ENCODE peak calls at places on chromosomes 12 and 14, in nine cellular contexts. Q is breast epithelium, Y is stomach, V is transverse colon, S is GM12891, B is K562, E is GM12878, W is sigmoid colon, O is suprapubic skin. X is an unnamed sample.

GRCh38 chr12:13870255-13870654 is 111.1 kb downstream of the GRIN2B start:
- DNase-seq in Y (peak), B (no peak), W (no peak), Q (no peak), V (no peak), E (no peak), S (no peak), O (no peak), X (no peak)

GRCh38 chr14:72565200-72565599 is 328.7 kb downstream of the DPF3 start:
- DNase-seq in Y (no peak), S (no peak), B (no peak), V (no peak), W (peak), E (no peak), Q (no peak), O (no peak), X (no peak)

GRCh38 chr14:53946404-53947400 is 9.9 kb downstream of the BMP4 start:
- DNase-seq in S (no peak), V (no peak), E (no peak), Y (no peak), O (no peak), Q (no peak), B (no peak), W (no peak), X (no peak)

GRCh38 chr12:101777476-101777875 is 38.2 kb upstream of the SYCP3 start:
- DNase-seq in Q (no peak), E (no peak), V (no peak), W (no peak), S (no peak), O (no peak), B (no peak), Y (no peak), X (peak)

GRCh38 chr12:57783861-57784260 is 1.3 kb downstream of the TSFM start:
- DNase-seq in Y (no peak), E (no peak), B (no peak), Q (no peak), S (no peak), O (no peak), V (no peak), W (no peak), X (no peak)

GRCh38 chr14:99274346-99275221 is 2.6 kb upstream of the BCL11B start:
- DNase-seq in Y (peak), S (no peak), O (peak), W (no peak), Q (peak), B (peak), V (peak), E (no peak), X (peak)

GRCh38 chr12:111842556-111843396 is 748 bp downstream of the MAPKAPK5 start:
- DNase-seq in Q (no peak), V (peak), O (peak), W (no peak), E (no peak), Y (no peak), B (peak), S (no peak), X (peak)

GRCh38 chr12:116244001-116244400 is 33.5 kb downstream of the MED13L start:
- DNase-seq in S (no peak), B (no peak), Y (no peak), E (no peak), W (no peak), Q (no peak), O (no peak), V (no peak), X (peak)

GRCh38 chr12:131720921-131721320 is 10.0 kb downstream of the SFSWAP start:
- DNase-seq in O (no peak), S (no peak), V (no peak), W (no peak), B (no peak), Y (no peak), E (no peak), Q (no peak), X (no peak)

GRCh38 chr14:30656190-30656632 is 34.1 kb downstream of the SCFD1 start:
- DNase-seq in B (peak), V (peak), W (no peak), Y (no peak), E (peak), S (no peak), Q (no peak), O (no peak), X (peak)

DNA sequence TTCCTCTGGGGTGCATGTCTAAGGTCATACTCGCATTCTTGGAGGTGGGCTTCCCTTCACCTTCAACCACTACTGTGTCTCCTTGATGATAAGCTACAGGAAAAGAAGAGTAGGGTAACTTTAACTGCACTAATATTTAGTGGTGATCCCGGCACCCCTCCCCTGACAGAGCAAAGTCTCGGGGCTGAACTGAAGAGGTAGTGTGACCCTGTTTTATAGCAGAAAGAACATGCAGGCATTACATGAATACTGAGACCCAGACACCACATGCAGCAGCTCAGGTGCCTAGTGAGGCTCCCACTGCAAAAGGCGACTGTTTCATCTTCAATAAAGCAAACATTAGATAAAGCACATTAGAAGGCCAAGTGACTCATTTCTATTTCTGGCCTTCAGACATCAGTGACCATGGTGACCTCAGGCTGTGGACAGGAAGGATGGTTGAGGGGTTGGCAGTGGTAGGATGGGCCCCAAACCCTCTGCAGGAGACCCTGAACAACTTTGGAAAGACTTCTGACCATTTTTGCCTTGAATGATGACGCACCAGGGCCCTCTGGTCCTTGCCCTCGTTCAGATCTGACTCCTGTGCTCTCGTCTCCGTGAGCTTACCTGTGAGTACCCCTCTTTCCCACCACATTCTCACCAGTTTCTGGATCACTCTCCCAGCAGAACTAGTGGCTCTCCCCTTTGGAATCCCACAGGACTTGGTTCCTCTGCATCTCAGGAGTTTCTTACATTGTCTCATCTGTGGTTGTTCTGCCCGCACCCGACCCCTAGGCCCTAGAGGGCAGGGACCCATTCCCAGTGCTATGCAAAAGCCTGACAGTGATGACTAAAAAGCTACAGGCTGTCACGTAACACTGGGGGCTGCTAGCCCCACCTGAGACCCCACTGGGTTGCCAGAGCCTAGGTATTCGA is 23.8 kb upstream of the JPH4 start:
- DNase-seq in Q (no peak), O (no peak), W (peak), E (no peak), B (no peak), V (no peak), Y (no peak), S (no peak), X (no peak)
- TF ChIP-seq POLR2AphosphoS5 in Q (no peak), O (no peak), W (no peak), E (no peak), B (no peak), V (no peak), Y (no peak), S (no peak), X (no peak)

GRCh38 chr14:34482463-34482862 is 20.4 kb upstream of the SPTSSA start:
- DNase-seq in V (no peak), O (no peak), Y (peak), Q (no peak), W (no peak), S (no peak), E (no peak), B (no peak), X (no peak)
- TF ChIP-seq POLR2AphosphoS5 in V (no peak), O (no peak), Y (no peak), Q (no peak), W (no peak), S (no peak), E (no peak), B (no peak), X (no peak)

DNA sequence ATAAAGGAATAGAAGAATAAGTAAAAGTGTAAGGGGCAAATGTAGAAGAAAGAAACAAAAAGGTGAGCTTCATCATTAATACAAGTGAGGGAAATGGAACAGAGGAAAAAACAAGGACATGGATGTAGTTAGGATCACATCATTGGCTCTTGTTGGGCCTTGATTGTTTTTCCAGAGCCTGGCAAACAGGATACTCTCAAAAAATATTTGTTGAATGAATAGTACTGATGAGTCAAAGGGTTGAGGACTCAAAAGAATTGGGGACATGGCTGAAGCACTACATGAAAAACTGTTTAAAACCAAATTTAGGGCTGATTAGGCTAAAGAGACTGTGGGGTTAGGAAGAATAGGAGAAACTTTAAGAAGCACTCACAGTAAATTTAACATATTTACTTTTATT is 11.4 kb upstream of the SRP54 start:
- DNase-seq in B (no peak), W (no peak), O (no peak), E (no peak), S (no peak), Y (no peak), V (no peak), Q (no peak), X (no peak)
- TF ChIP-seq POLR2AphosphoS5 in B (no peak), W (no peak), O (no peak), E (no peak), S (no peak), Y (no peak), V (no peak), Q (no peak), X (no peak)

DNA sequence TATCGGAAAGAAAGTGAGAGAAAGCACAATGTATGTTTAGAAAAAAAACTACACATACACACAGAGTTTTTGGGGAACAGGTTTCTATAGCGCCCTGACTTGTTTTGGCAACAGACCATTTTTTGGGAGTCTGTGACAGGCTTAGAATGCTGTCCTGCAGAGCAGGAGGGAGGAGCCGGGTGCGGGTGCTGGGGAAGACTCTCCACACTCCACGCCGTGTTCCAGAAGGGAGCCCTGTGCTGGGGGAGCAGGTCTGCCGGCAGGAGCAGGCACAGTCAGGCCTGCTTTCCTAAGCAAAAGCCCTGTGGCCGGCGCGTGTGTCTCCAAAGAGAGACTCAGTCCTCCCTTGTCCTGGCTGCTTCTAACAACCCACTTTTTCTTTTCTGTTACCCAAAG is 26.5 kb downstream of the CD9 start:
- DNase-seq in Q (no peak), O (peak), W (peak), Y (no peak), V (peak), B (no peak), E (no peak), S (no peak), X (no peak)
- TF ChIP-seq POLR2AphosphoS5 in Q (no peak), O (no peak), W (peak), Y (no peak), V (no peak), B (no peak), E (no peak), S (no peak), X (no peak)

GRCh38 chr12:6093764-6094163 is 30.7 kb downstream of the VWF start:
- DNase-seq in W (peak), B (no peak), E (no peak), V (no peak), Y (peak), Q (no peak), S (no peak), O (peak), X (no peak)

GRCh38 chr12:6092784-6093722 is 31.4 kb downstream of the VWF start:
- DNase-seq in V (peak), S (no peak), W (peak), O (peak), B (no peak), Q (peak), E (no peak), Y (peak), X (no peak)

GRCh38 chr12:6095269-6095668 is 29.2 kb downstream of the VWF start:
- DNase-seq in O (peak), S (no peak), V (no peak), B (no peak), Q (no peak), W (no peak), Y (no peak), E (no peak), X (no peak)

GRCh38 chr12:6096527-6096926 is 27.9 kb downstream of the VWF start:
- DNase-seq in Q (no peak), W (no peak), Y (no peak), B (no peak), S (no peak), V (no peak), O (no peak), E (no peak), X (no peak)

GRCh38 chr12:6097384-6097783 is 27.1 kb downstream of the VWF start:
- DNase-seq in E (no peak), B (no peak), V (no peak), Q (no peak), W (no peak), S (no peak), O (peak), Y (no peak), X (no peak)
- TF ChIP-seq POLR2AphosphoS5 in E (no peak), B (no peak), V (no peak), Q (no peak), W (no peak), S (no peak), O (no peak), Y (no peak), X (no peak)

GRCh38 chr14:58963873-58964597 is 224.4 kb upstream of the DAAM1 start:
- DNase-seq in S (no peak), Y (no peak), E (no peak), V (no peak), W (no peak), Q (no peak), O (no peak), B (no peak), X (no peak)
- TF ChIP-seq POLR2AphosphoS5 in S (no peak), Y (no peak), E (no peak), V (no peak), W (no peak), Q (no peak), O (no peak), B (no peak), X (no peak)

GRCh38 chr12:52204095-52204930 is 12.5 kb upstream of the KRT80 start:
- DNase-seq in O (peak), W (peak), V (no peak), B (no peak), S (no peak), Q (no peak), Y (no peak), E (no peak), X (no peak)

GRCh38 chr12:52204931-52205505 is 13.2 kb upstream of the KRT80 start:
- DNase-seq in E (no peak), O (peak), S (no peak), W (peak), Y (no peak), B (no peak), Q (no peak), V (no peak), X (no peak)

GRCh38 chr12:52202361-52203078 is 10.7 kb upstream of the KRT80 start:
- DNase-seq in Q (no peak), E (no peak), W (peak), V (no peak), O (peak), Y (no peak), S (no peak), B (no peak), X (peak)

GRCh38 chr12:52201520-52201839 is 9.7 kb upstream of the KRT80 start:
- DNase-seq in O (no peak), W (no peak), E (no peak), B (no peak), S (no peak), Y (no peak), V (no peak), Q (no peak), X (no peak)

GRCh38 chr12:52203126-52203921 is 11.5 kb upstream of the KRT80 start:
- DNase-seq in O (peak), S (no peak), E (no peak), W (peak), Y (peak), Q (peak), V (peak), B (peak), X (peak)
- TF ChIP-seq POLR2AphosphoS5 in O (no peak), S (no peak), E (no peak), W (no peak), Y (no peak), Q (peak), V (no peak), B (no peak), X (peak)

DNA sequence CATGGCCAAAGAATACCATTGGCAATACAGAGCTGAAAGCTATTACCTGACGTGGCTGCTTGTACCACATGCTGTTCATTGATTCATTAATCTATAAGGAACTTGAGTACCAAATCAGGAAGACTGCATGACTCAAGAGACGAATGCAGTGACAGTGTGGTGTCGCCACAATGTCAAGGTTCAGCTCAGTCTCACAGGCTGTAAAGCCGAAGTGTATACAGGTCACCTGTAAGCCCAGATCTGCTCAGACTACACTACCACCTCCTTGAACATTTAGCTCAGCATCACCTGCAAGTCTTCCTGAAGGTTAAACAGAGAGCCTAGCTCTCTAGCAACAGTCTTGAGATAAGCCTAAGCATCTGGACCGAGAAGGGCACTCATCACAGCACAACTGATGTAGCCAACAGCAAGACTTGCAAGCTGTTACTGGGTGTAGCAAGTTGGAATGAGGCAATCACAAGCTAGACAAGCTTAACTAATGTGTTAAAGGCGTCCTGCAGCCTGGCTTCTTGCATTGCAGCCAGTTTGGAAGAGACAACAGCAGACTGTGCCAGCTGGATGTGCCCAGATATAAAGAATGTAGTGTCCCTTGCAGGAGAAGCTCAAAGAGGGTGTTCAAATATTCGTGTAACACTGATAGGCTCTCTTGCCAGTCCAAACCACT is 21.0 kb downstream of the TMTC1 start:
- DNase-seq in S (no peak), E (no peak), B (no peak), W (peak), Y (no peak), O (no peak), V (no peak), Q (peak), X (no peak)
- TF ChIP-seq POLR2AphosphoS5 in S (no peak), E (no peak), B (no peak), W (peak), Y (no peak), O (no peak), V (no peak), Q (no peak), X (no peak)

X was measured in HL-60.